ENCODE peak calls at places on chromosomes 2 and 18, in seven cellular contexts. U is lower lobe of right lung; W is SW480; N is stimulated activated CD4-positive, alpha-beta T cell treated with anti-CD3 and anti-CD28 coated beads, Interleukin-2, amount 100 ng/mL, for 48 hours; S is ACHN; L is tibial nerve; D is mesothelial cell of epicardium. E is an unnamed sample.

GRCh38 chr2:219308142-219309093 is 783 bp downstream of the PTPRN start:
- DNase-seq in U (peak; percentile 63), W (peak; percentile 65), N (peak; percentile 70), S (peak; percentile 90), L (no peak), D (peak; percentile 75), E (peak; percentile 5)

GRCh38 chr2:111716901-111717635 is 166.9 kb downstream of the ANAPC1 start:
- DNase-seq in U (no peak), W (no peak), N (no peak), S (no peak), L (no peak), D (no peak), E (no peak)

GRCh38 chr2:145691659-145692058 is 1171.7 kb upstream of the ZEB2 start:
- DNase-seq in U (no peak), W (no peak), N (no peak), S (no peak), L (no peak), D (no peak), E (no peak)

GRCh38 chr18:77865853-77866252 is 616.2 kb downstream of the GALR1 start:
- DNase-seq in U (no peak), W (no peak), N (no peak), S (no peak), L (no peak), D (no peak), E (no peak)

GRCh38 chr18:9022397-9023170 is 79.9 kb upstream of the NDUFV2 start:
- DNase-seq in U (no peak), W (no peak), N (no peak), S (no peak), L (no peak), D (no peak), E (no peak)

GRCh38 chr2:20576598-20577115 is 74.2 kb downstream of the HS1BP3 start:
- DNase-seq in U (no peak), W (no peak), N (no peak), S (no peak), L (no peak), D (no peak), E (no peak)

GRCh38 chr2:120344214-120344990 is 1.5 kb upstream of the INHBB start:
- DNase-seq in U (no peak), W (peak; percentile 87), N (no peak), S (no peak), L (no peak), D (no peak), E (no peak)

GRCh38 chr18:21191596-21192307 is 50.3 kb upstream of the GREB1L start:
- DNase-seq in U (peak; percentile 61), W (peak; percentile 33), N (peak; percentile 8), S (peak; percentile 42), L (no peak), D (no peak), E (peak; percentile 57)

GRCh38 chr18:41121116-41121826 is 833.8 kb upstream of the PIK3C3 start:
- DNase-seq in U (no peak), W (no peak), N (no peak), S (no peak), L (no peak), D (no peak), E (no peak)

GRCh38 chr2:55102056-55102812 is 52.0 kb upstream of the RTN4 start:
- DNase-seq in U (no peak), W (no peak), N (no peak), S (no peak), L (no peak), D (no peak), E (peak; percentile 98)

GRCh38 chr2:219332542-219332941 is at the start of gene RESP18:
- DNase-seq in U (no peak), W (no peak), N (no peak), S (no peak), L (no peak), D (no peak), E (no peak)

E was measured in HCEC 1CT.